ENCODE peak calls at places on chromosomes 6 and 20, in ten cellular contexts. L is lung, W is AG10803, Y is adrenal gland, J is PC-3, R is left lung, K is IMR-90, U is cardiac muscle cell, P is brain microvascular endothelial cell, V is cardiac fibroblast. D is an unnamed sample.

GRCh38 chr6:115485400-115485799 is 575.3 kb downstream of the FRK start:
- DNase-seq in L (no peak), W (no peak), Y (no peak), J (peak), R (no peak), K (peak), U (no peak), P (no peak), V (no peak), D (no peak)

GRCh38 chr6:54980511-54981275 is 134.1 kb downstream of the FAM83B start:
- DNase-seq in L (no peak), W (peak), Y (no peak), J (peak), R (no peak), K (peak), U (no peak), P (no peak), V (peak), D (peak)

GRCh38 chr6:32189742-32190053 is 304 bp downstream of the PBX2 start:
- DNase-seq in L (no peak), W (no peak), Y (no peak), J (no peak), R (no peak), K (no peak), U (no peak), P (no peak), V (no peak), D (no peak)

GRCh38 chr6:130417951-130418350 is 52.1 kb downstream of the TMEM200A start:
- DNase-seq in L (no peak), W (peak), Y (no peak), J (peak), R (no peak), K (peak), U (no peak), P (peak), V (peak), D (peak)

GRCh38 chr6:6661191-6661590 is 72.7 kb downstream of the LY86 start:
- DNase-seq in L (no peak), W (no peak), Y (no peak), J (no peak), R (no peak), K (no peak), U (no peak), P (no peak), V (no peak), D (no peak)

GRCh38 chr6:10235339-10235738 is 179.5 kb downstream of the TFAP2A start:
- DNase-seq in L (no peak), W (no peak), Y (no peak), J (no peak), R (no peak), K (no peak), U (no peak), P (no peak), V (no peak), D (no peak)

GRCh38 chr20:17849901-17850673 is 118.5 kb downstream of the SNX5 start:
- DNase-seq in L (peak), W (peak), Y (peak), J (peak), R (no peak), K (peak), U (no peak), P (peak), V (peak), D (peak)

GRCh38 chr6:107323133-107323785 is 136.1 kb downstream of the PDSS2 start:
- DNase-seq in L (no peak), W (peak), Y (no peak), J (no peak), R (no peak), K (peak), U (no peak), P (peak), V (no peak), D (peak)

GRCh38 chr6:21500314-21500713 is 93.2 kb upstream of the SOX4 start:
- DNase-seq in L (no peak), W (no peak), Y (no peak), J (no peak), R (no peak), K (no peak), U (no peak), P (no peak), V (no peak), D (no peak)

GRCh38 chr6:168671028-168671862 is 230.3 kb downstream of the SMOC2 start:
- DNase-seq in L (no peak), W (no peak), Y (no peak), J (no peak), R (no peak), K (no peak), U (no peak), P (no peak), V (no peak), D (no peak)

GRCh38 chr20:61886721-61887658 is 178.7 kb downstream of the TAF4 start:
- DNase-seq in L (no peak), W (peak), Y (peak), J (peak), R (peak), K (peak), U (peak), P (peak), V (peak), D (peak)

GRCh38 chr6:150069707-150070106 is 786 bp upstream of the ULBP3 start:
- DNase-seq in L (no peak), W (no peak), Y (peak), J (no peak), R (no peak), K (no peak), U (no peak), P (no peak), V (no peak), D (no peak)

GRCh38 chr6:99979953-99980352 is 14.1 kb downstream of the MCHR2 start:
- DNase-seq in L (no peak), W (no peak), Y (no peak), J (no peak), R (no peak), K (no peak), U (no peak), P (no peak), V (no peak), D (no peak)

GRCh38 chr20:43766395-43766794 is 39.6 kb upstream of the GTSF1L start:
- DNase-seq in L (no peak), W (no peak), Y (peak), J (no peak), R (no peak), K (no peak), U (no peak), P (no peak), V (no peak), D (no peak)

GRCh38 chr6:167044696-167045095 is 45.5 kb downstream of the CEP43 start:
- DNase-seq in L (no peak), W (peak), Y (no peak), J (no peak), R (no peak), K (peak), U (no peak), P (peak), V (no peak), D (no peak)

GRCh38 chr20:31740208-31740607 is 1.1 kb downstream of the TPX2 start:
- DNase-seq in L (no peak), W (peak), Y (no peak), J (peak), R (no peak), K (peak), U (no peak), P (peak), V (peak), D (peak)

GRCh38 chr6:153595903-153596302 is 443.1 kb upstream of the OPRM1 start:
- DNase-seq in L (no peak), W (no peak), Y (no peak), J (peak), R (no peak), K (no peak), U (no peak), P (peak), V (peak), D (no peak)

GRCh38 chr20:46558511-46558959 is 8.1 kb upstream of the OCSTAMP start:
- DNase-seq in L (peak), W (peak), Y (no peak), J (peak), R (no peak), K (peak), U (no peak), P (peak), V (peak), D (peak)

GRCh38 chr20:4227085-4227821 is 211.9 kb upstream of the RNF24 start:
- DNase-seq in L (no peak), W (peak), Y (no peak), J (peak), R (no peak), K (peak), U (no peak), P (peak), V (peak), D (peak)

GRCh38 chr6:113924199-113924791 is 46.7 kb downstream of the HDAC2 start:
- DNase-seq in L (no peak), W (peak), Y (no peak), J (no peak), R (no peak), K (peak), U (no peak), P (no peak), V (peak), D (no peak)

GRCh38 chr6:84522135-84522535 is 242.3 kb downstream of the TBX18 start:
- DNase-seq in L (no peak), W (peak), Y (peak), J (peak), R (no peak), K (peak), U (no peak), P (peak), V (peak), D (peak)

GRCh38 chr6:149451361-149452061 is 33.3 kb downstream of the ZC3H12D start:
- DNase-seq in L (peak), W (no peak), Y (no peak), J (no peak), R (peak), K (no peak), U (peak), P (no peak), V (no peak), D (no peak)

GRCh38 chr6:129671442-129672344 is 38.3 kb downstream of the ARHGAP18 start:
- DNase-seq in L (peak), W (no peak), Y (no peak), J (no peak), R (no peak), K (no peak), U (no peak), P (no peak), V (no peak), D (no peak)

GRCh38 chr6:167572841-167573271 is 248.0 kb downstream of the TTLL2 start:
- DNase-seq in L (peak), W (no peak), Y (no peak), J (no peak), R (peak), K (no peak), U (no peak), P (no peak), V (peak), D (no peak)

GRCh38 chr6:4583026-4583425 is 193.2 kb upstream of the CDYL start:
- DNase-seq in L (no peak), W (no peak), Y (no peak), J (no peak), R (no peak), K (no peak), U (no peak), P (peak), V (no peak), D (no peak)

GRCh38 chr6:21840428-21840827 is 246.9 kb downstream of the SOX4 start:
- DNase-seq in L (no peak), W (no peak), Y (no peak), J (peak), R (no peak), K (peak), U (no peak), P (peak), V (peak), D (peak)

GRCh38 chr6:144186817-144187625 is 36.7 kb downstream of the STX11 start:
- DNase-seq in L (no peak), W (no peak), Y (no peak), J (no peak), R (peak), K (no peak), U (no peak), P (no peak), V (no peak), D (no peak)

GRCh38 chr6:132712366-132712765 is 1.5 kb downstream of the VNN1 start:
- DNase-seq in L (no peak), W (no peak), Y (no peak), J (peak), R (no peak), K (peak), U (no peak), P (peak), V (peak), D (peak)

GRCh38 chr6:137849709-137850093 is 17.4 kb upstream of the TNFAIP3 start:
- DNase-seq in L (no peak), W (no peak), Y (no peak), J (no peak), R (no peak), K (no peak), U (no peak), P (no peak), V (no peak), D (no peak)

GRCh38 chr20:17987988-17988387 is 19.2 kb downstream of the MGME1 start:
- DNase-seq in L (no peak), W (no peak), Y (no peak), J (no peak), R (no peak), K (no peak), U (no peak), P (no peak), V (no peak), D (no peak)

GRCh38 chr6:149903938-149904611 is 6.2 kb upstream of the RAET1E start:
- DNase-seq in L (no peak), W (no peak), Y (peak), J (no peak), R (no peak), K (no peak), U (no peak), P (no peak), V (no peak), D (no peak)

GRCh38 chr6:157631388-157631787 is 191.7 kb upstream of the SNX9 start:
- DNase-seq in L (no peak), W (peak), Y (no peak), J (no peak), R (no peak), K (peak), U (peak), P (no peak), V (no peak), D (no peak)

GRCh38 chr6:16336056-16336810 is 97.8 kb downstream of the GMPR start:
- DNase-seq in L (no peak), W (peak), Y (no peak), J (no peak), R (no peak), K (no peak), U (no peak), P (no peak), V (no peak), D (no peak)

GRCh38 chr6:25418463-25419052 is 139.4 kb downstream of the CARMIL1 start:
- DNase-seq in L (no peak), W (no peak), Y (no peak), J (peak), R (no peak), K (no peak), U (no peak), P (peak), V (no peak), D (no peak)

GRCh38 chr6:57173056-57173885 is 1.1 kb downstream of the BAG2 start:
- DNase-seq in L (no peak), W (no peak), Y (peak), J (peak), R (no peak), K (peak), U (peak), P (no peak), V (peak), D (peak)

GRCh38 chr6:97240222-97240621 is 42.8 kb downstream of the MMS22L start:
- DNase-seq in L (no peak), W (peak), Y (no peak), J (peak), R (no peak), K (peak), U (no peak), P (peak), V (peak), D (peak)

GRCh38 chr20:3818155-3819151 is 1.9 kb upstream of the AP5S1 start:
- DNase-seq in L (peak), W (peak), Y (peak), J (peak), R (no peak), K (peak), U (peak), P (peak), V (peak), D (peak)

GRCh38 chr6:152496731-152497130 is 140.4 kb downstream of the SYNE1 start:
- DNase-seq in L (no peak), W (no peak), Y (no peak), J (no peak), R (no peak), K (no peak), U (no peak), P (no peak), V (no peak), D (no peak)

GRCh38 chr6:157236040-157236725 is 87.1 kb downstream of the TMEM242 start:
- DNase-seq in L (no peak), W (no peak), Y (no peak), J (no peak), R (peak), K (no peak), U (peak), P (no peak), V (no peak), D (no peak)

GRCh38 chr6:111552999-111553398 is 52.7 kb downstream of the TRAF3IP2 start:
- DNase-seq in L (no peak), W (no peak), Y (no peak), J (no peak), R (no peak), K (no peak), U (no peak), P (no peak), V (no peak), D (no peak)
- H3K4me3 ChIP-seq in L (no peak), W (no peak), Y (no peak), J (no peak), R (no peak), K (no peak), U (no peak), P (no peak), V (no peak), D (no peak)

DNA sequence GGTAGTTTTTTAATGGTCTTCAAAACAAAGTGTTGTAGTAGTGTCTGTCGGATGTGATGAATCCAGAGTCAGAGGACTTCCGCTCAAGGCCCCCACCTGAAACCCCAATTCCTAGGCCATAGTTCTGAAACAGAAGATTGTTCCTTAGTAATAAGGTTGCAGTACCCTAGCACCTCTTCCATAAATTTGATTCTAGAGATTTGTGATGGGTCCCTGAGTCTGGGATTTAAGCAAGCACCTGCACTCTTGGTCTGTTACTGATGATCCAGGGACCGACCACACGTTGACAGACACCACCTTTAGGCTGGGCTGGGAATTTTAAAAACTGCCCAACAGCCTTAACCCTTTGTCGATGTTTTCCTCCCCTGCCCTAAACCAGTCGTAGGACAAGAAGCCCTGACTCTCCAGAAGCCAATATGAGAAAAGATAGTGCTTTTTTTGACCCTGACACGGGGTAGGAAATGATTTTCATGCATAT is 1.2 kb downstream of the KCTD20 start:
- DNase-seq in L (no peak), W (no peak), Y (no peak), J (peak), R (no peak), K (peak), U (peak), P (no peak), V (peak), D (peak)
- TF ChIP-seq CTCF in L (no peak), W (peak), Y (no peak), J (peak), R (no peak), K (no peak), U (no peak), P (peak), V (peak), D (peak)

DNA sequence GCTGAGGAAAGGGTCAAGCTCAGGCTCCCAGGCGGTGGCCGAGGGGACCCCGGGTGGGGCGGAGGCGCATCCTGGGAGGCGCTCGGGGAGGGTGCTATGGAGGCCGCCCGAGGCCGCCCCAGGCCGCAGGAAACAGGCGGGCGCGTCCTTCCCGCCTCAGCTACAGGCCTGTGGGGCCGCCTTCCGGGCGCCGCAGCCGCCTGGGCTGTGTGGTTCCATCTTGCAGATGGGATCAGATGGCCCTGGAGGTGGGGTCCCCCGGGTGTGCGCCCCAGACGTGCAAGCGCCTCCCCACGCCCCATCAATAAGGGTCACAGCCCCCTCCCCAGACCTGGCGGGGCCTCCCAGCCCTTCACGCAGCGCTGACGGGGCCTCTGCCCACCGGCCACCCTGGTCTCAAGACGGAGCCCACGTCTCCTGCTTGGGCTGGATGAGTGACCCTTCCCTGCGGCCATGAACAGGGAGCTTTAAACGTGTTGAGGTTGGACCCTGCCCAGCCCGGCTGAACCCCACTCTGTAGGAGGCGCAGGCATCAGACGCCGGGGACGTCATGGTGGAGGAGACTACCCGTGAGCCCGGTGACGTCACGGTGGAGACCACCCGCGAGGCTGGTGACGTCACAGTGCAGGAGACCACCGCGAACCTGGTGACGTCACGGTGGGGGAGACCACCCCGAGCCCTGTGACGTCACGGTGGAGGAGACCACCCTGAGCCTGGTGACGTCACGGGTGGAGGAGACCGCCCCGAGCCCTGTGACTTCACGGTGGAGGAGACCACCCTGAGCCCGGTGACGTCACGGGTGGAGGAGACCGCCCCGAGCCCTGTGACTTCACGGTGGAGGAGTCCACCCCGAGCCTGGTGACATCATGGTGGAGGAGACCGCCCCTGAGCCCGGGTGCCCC is 267.0 kb downstream of the DLL1 start:
- DNase-seq in L (no peak), W (no peak), Y (no peak), J (no peak), R (peak), K (no peak), U (no peak), P (no peak), V (no peak), D (no peak)
- H3K4me3 ChIP-seq in L (no peak), W (no peak), Y (no peak), J (no peak), R (no peak), K (no peak), U (no peak), P (no peak), V (no peak), D (no peak)

GRCh38 chr6:42086046-42086664 is 35.8 kb downstream of the TAF8 start:
- DNase-seq in L (no peak), W (no peak), Y (no peak), J (peak), R (no peak), K (no peak), U (no peak), P (no peak), V (no peak), D (no peak)
- TF ChIP-seq CTCF in L (no peak), W (peak), Y (no peak), J (peak), R (no peak), K (peak), U (peak), P (peak), V (peak), D (peak)

GRCh38 chr6:105460860-105461259 is 58.0 kb upstream of the PREP start:
- DNase-seq in L (no peak), W (no peak), Y (no peak), J (no peak), R (no peak), K (no peak), U (no peak), P (no peak), V (no peak), D (no peak)

GRCh38 chr6:105458061-105458460 is 55.2 kb upstream of the PREP start:
- DNase-seq in L (no peak), W (no peak), Y (no peak), J (no peak), R (no peak), K (no peak), U (no peak), P (no peak), V (no peak), D (no peak)

GRCh38 chr6:105459884-105460283 is 57.0 kb upstream of the PREP start:
- DNase-seq in L (no peak), W (peak), Y (no peak), J (peak), R (no peak), K (peak), U (no peak), P (peak), V (peak), D (peak)

GRCh38 chr6:105458552-105458951 is 55.7 kb upstream of the PREP start:
- DNase-seq in L (no peak), W (no peak), Y (no peak), J (no peak), R (no peak), K (no peak), U (no peak), P (no peak), V (no peak), D (no peak)

DNA sequence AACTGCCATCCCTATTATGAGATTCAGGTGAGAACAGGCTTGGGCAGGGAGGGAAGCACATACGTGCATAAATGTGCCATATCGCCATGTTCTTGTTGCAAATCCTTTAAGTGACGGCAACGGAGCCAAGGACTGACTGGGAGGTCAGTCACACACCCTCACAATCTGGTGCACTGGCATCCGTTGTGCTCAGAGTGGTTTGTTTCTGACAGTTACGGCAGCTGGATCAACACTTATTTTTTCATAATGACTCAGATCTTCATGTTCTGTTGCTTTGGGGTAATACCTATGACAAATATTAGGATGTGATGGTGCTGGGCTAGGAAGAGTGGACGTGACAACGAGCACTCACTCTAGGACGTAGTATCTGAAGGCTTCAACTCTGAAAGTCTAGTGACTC is 56.2 kb upstream of the PREP start:
- DNase-seq in L (no peak), W (no peak), Y (no peak), J (peak), R (no peak), K (no peak), U (no peak), P (peak), V (no peak), D (peak)
- H3K4me3 ChIP-seq in L (no peak), W (no peak), Y (no peak), J (no peak), R (no peak), K (no peak), U (no peak), P (no peak), V (no peak), D (no peak)

D was measured in astrocyte of the spinal cord.